ENCODE peak calls at places on chromosomes 3 and 15, in four cellular contexts. R is tibial nerve, I is GM12891, K is heart left ventricle. L is an unnamed sample.
A peak's percentile ranks its signal among the peaks of the same experiment; 100 is the strongest.

GRCh38 chr15:67755936-67756335 is 69.4 kb upstream of the SKOR1 start:
- DNase-seq in R (no peak), I (no peak), K (no peak), L (no peak)

GRCh38 chr3:164903820-164904451 is 174.4 kb downstream of the SI start:
- DNase-seq in I (no peak), K (no peak), R (no peak), L (no peak)

GRCh38 chr3:153209596-153209995 is 47.6 kb downstream of the RAP2B start:
- DNase-seq in R (no peak), K (peak; percentile 38), I (no peak), L (peak; percentile 73)

GRCh38 chr3:184491867-184492615 is 69.5 kb upstream of the EPHB3 start:
- DNase-seq in K (peak; percentile 64), R (no peak), I (no peak), L (no peak)

GRCh38 chr15:69056365-69056764 is 41.9 kb downstream of the NOX5 start:
- DNase-seq in I (no peak), K (no peak), R (no peak), L (no peak)

GRCh38 chr15:88702983-88703382 is 64.2 kb downstream of the ISG20 start:
- DNase-seq in I (no peak), K (no peak), R (no peak), L (no peak)

GRCh38 chr3:161576733-161577510 is 80.3 kb downstream of the OTOL1 start:
- DNase-seq in I (no peak), K (no peak), R (no peak), L (no peak)

GRCh38 chr15:33448961-33449611 is 138.3 kb downstream of the RYR3 start:
- DNase-seq in I (no peak), R (no peak), K (no peak), L (no peak)

GRCh38 chr15:49707598-49707997 is 86.8 kb downstream of the DTWD1 start:
- DNase-seq in R (no peak), I (no peak), K (no peak), L (no peak)

GRCh38 chr15:67781907-67782559 is 43.3 kb upstream of the SKOR1 start:
- DNase-seq in I (no peak), R (no peak), K (no peak), L (no peak)

GRCh38 chr15:78822514-78822913 is 11.2 kb upstream of the ADAMTS7 start:
- DNase-seq in I (no peak), R (no peak), K (no peak), L (no peak)

GRCh38 chr3:71564361-71564760 is 19.2 kb downstream of the FOXP1 start:
- DNase-seq in R (no peak), K (no peak), I (no peak), L (no peak)

GRCh38 chr3:53101956-53102355 is 28.3 kb downstream of the RFT1 start:
- DNase-seq in I (no peak), K (no peak), R (no peak), L (no peak)

GRCh38 chr3:111227216-111227615 is 155.6 kb downstream of the NECTIN3 start:
- DNase-seq in I (no peak), R (no peak), K (no peak), L (no peak)

GRCh38 chr15:40046721-40047412 is 7.9 kb upstream of the SRP14 start:
- DNase-seq in I (no peak), K (no peak), R (no peak), L (peak; percentile 62)

GRCh38 chr3:112845772-112846171 is 892 bp downstream of the CD200R1L start:
- DNase-seq in I (no peak), R (no peak), K (no peak), L (no peak)
- TF ChIP-seq POLR2A in I (no peak), R (no peak), K (no peak), L (no peak)

DNA sequence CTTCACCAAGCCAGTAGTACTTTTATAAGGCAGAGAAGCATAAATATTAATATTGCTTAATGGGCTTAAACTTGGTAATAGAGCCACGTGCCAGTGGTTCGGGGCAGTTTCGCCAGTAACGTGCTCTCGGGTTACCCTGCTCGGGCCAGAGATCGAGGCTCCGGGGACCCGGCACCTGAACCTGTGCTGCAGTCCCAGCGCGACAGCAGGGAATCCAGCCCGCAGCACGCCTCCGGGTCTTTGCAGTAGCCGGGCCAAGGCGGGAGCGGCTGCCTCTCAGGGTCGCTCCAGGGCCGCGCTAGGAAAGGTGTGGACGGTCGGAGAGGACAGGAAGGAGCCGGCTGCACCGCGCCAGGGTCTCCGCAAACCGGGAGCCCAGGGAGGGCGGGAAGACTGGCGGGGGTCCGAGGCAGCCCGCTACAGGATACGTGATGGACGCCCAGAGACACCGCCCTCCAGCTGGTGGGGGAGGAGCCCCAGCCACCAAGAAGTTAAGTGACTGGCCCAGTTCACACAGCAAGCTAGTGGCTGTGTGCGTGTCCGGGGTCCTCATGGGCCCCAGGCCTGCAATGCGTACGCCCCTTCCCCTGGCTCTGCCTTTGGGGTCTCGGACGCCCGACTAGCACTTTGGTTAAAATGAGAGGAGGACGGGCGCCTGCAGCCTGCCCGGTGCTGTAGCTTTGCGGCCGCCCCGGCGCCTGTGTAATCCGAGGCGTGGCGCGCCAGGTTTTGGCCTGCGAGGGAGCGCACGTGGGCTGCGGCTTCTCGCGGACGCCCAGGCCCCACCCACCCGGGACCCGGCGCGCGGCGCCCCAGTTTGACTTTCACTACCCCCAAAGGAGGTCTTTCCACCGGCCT is 1.2 kb upstream of the PDE8A start:
- DNase-seq in K (peak; percentile 91), I (peak; percentile 79), R (peak; percentile 72), L (peak; percentile 55)
- TF ChIP-seq POLR2A in K (peak; percentile 53), I (peak; percentile 38), R (peak; percentile 48), L (peak; percentile 43)

GRCh38 chr3:4981688-4982494 is 2.7 kb downstream of the BHLHE40 start:
- DNase-seq in R (no peak), I (no peak), K (no peak), L (no peak)

GRCh38 chr3:4981160-4981687 is 2.0 kb downstream of the BHLHE40 start:
- DNase-seq in K (no peak), R (no peak), I (no peak), L (no peak)

GRCh38 chr3:4978966-4979400 is 254 bp upstream of the BHLHE40 start:
- DNase-seq in R (peak; percentile 85), I (peak; percentile 69), K (peak; percentile 98), L (peak; percentile 75)

GRCh38 chr3:4979401-4980228 is at the start of gene BHLHE40:
- DNase-seq in K (peak; percentile 59), I (no peak), R (no peak), L (no peak)

GRCh38 chr3:4980229-4981159 is 1.3 kb downstream of the BHLHE40 start:
- DNase-seq in R (peak; percentile 86), K (peak; percentile 95), I (peak; percentile 52), L (no peak)
- TF ChIP-seq POLR2A in R (peak; percentile 49), K (no peak), I (peak; percentile 18), L (no peak)

GRCh38 chr3:136195258-136196063 is 674 bp downstream of the MSL2 start:
- DNase-seq in K (peak; percentile 89), R (peak; percentile 67), I (peak; percentile 61), L (no peak)
- TF ChIP-seq POLR2A in K (no peak), R (no peak), I (no peak), L (no peak)

GRCh38 chr3:134371542-134372324 is 2.5 kb downstream of the AMOTL2 start:
- DNase-seq in I (no peak), K (no peak), R (no peak), L (no peak)

GRCh38 chr3:134374791-134375541 is 719 bp upstream of the AMOTL2 start:
- DNase-seq in K (peak; percentile 78), I (no peak), R (no peak), L (peak; percentile 65)

GRCh38 chr3:134373942-134374790 is at the start of gene AMOTL2:
- DNase-seq in K (peak; percentile 92), I (peak; percentile 64), R (peak; percentile 76), L (peak; percentile 91)

GRCh38 chr3:134372405-134373277 is 1.6 kb downstream of the AMOTL2 start:
- DNase-seq in I (no peak), K (no peak), R (no peak), L (no peak)

DNA sequence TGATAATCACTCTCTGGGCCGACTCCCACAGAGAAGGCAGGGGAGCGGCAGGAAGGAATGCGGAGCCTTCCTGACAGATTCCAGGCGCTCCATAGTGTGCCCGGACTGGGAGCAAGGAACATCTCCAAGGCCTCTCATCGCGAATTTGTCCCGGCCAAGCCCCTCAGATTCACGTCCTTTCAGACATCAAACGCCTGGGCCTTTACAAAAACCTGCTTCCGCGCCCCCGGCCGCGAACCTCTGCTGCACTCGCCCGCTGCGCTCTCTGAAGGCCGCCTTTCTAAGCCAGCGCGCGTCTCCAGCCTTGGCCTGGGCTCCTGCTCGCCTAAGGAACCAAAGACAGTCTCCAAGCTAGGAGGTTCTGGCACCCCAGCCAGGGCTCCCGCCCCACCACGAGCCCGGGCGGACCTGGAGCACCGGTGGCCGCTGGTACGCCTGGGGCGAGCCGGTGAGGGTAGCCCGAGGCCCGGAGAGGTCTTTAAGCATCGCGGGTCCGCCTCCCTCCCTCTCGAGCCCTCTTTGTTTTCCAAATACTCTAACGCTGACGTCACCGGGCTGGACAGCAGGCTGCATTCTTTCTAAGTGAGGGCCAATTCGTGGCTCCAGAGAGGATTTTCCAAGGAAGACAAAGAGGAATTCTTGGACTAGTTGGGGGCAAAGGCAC is 837 bp downstream of the AMOTL2 start:
- DNase-seq in I (no peak), K (peak; percentile 92), R (peak; percentile 82), L (peak; percentile 70)
- TF ChIP-seq POLR2A in I (no peak), K (peak; percentile 42), R (peak; percentile 52), L (peak; percentile 6)

GRCh38 chr15:100932676-100933348 is 13.7 kb downstream of the LRRK1 start:
- DNase-seq in K (no peak), R (no peak), I (no peak), L (no peak)
- TF ChIP-seq POLR2A in K (no peak), R (no peak), I (no peak), L (no peak)

L was measured in H54.